ENCODE peak calls at places on chromosomes 13 and 19, in five cellular contexts. N, O, I, B and K are unnamed samples.

GRCh38 chr19:10187315-10187714 is 7.4 kb downstream of the DNMT1 start:
- DNase-seq in N (no peak), O (no peak), I (no peak), B (no peak), K (no peak)

GRCh38 chr19:53808710-53809125 is 15.4 kb downstream of the NLRP12 start:
- DNase-seq in N (no peak), O (no peak), I (peak), B (peak), K (no peak)

GRCh38 chr19:1941146-1942077 is at the start of gene CSNK1G2:
- DNase-seq in N (peak), O (no peak), I (no peak), B (no peak), K (no peak)

GRCh38 chr19:38362076-38362945 is 12.1 kb upstream of the PSMD8 start:
- DNase-seq in N (peak), O (peak), I (no peak), B (peak), K (peak)

GRCh38 chr19:58387338-58388174 is 487 bp downstream of the RPS5 start:
- DNase-seq in N (no peak), O (no peak), I (no peak), B (no peak), K (no peak)

GRCh38 chr13:31207630-31208549 is 8.1 kb downstream of the B3GLCT start:
- DNase-seq in N (no peak), O (no peak), I (peak), B (no peak), K (no peak)

GRCh38 chr13:50592412-50593145 is 250.9 kb downstream of the DLEU7 start:
- DNase-seq in N (no peak), O (no peak), I (peak), B (peak), K (no peak)

GRCh38 chr13:40130871-40131636 is 475.6 kb downstream of the COG6 start:
- DNase-seq in N (no peak), O (no peak), I (no peak), B (peak), K (no peak)

GRCh38 chr13:75702476-75702875 is 66.3 kb downstream of the LMO7 start:
- DNase-seq in N (no peak), O (no peak), I (no peak), B (no peak), K (no peak)

GRCh38 chr19:45767410-45767880 is 1.6 kb downstream of the SIX5 start:
- DNase-seq in N (peak), O (no peak), I (peak), B (peak), K (no peak)

GRCh38 chr19:57406516-57407123 is 4.3 kb upstream of the ZNF17 start:
- DNase-seq in N (peak), O (peak), I (no peak), B (peak), K (peak)

GRCh38 chr19:1663854-1664253 is 11.4 kb upstream of the TCF3 start:
- DNase-seq in N (no peak), O (no peak), I (no peak), B (no peak), K (no peak)

GRCh38 chr19:47427241-47428176 is 8.2 kb upstream of the MEIS3 start:
- DNase-seq in N (peak), O (peak), I (no peak), B (peak), K (peak)

GRCh38 chr13:48858523-48858922 is 117.2 kb upstream of the FNDC3A start:
- DNase-seq in N (no peak), O (no peak), I (no peak), B (no peak), K (no peak)

GRCh38 chr13:50116430-50116973 is 101.3 kb downstream of the KCNRG start:
- DNase-seq in N (no peak), O (no peak), I (no peak), B (peak), K (no peak)

GRCh38 chr19:53463263-53463662 is 4.3 kb upstream of the ZNF813 start:
- DNase-seq in N (peak), O (no peak), I (no peak), B (no peak), K (no peak)

GRCh38 chr13:29106651-29107050 is 286.5 kb downstream of the MTUS2 start:
- DNase-seq in N (no peak), O (no peak), I (no peak), B (no peak), K (no peak)

GRCh38 chr19:54653181-54653809 is 9.5 kb upstream of the LILRB4 start:
- DNase-seq in N (no peak), O (no peak), I (no peak), B (peak), K (no peak)

GRCh38 chr13:100636441-100636840 is 38.2 kb downstream of the TMTC4 start:
- DNase-seq in N (no peak), O (no peak), I (no peak), B (no peak), K (no peak)

GRCh38 chr19:14361824-14362223 is 19.4 kb upstream of the ADGRE5 start:
- DNase-seq in N (no peak), O (peak), I (no peak), B (no peak), K (no peak)

GRCh38 chr13:100269837-100270236 is 180.9 kb downstream of the PCCA start:
- DNase-seq in N (peak), O (no peak), I (peak), B (peak), K (no peak)

GRCh38 chr13:45833663-45834062 is 17.9 kb downstream of the SIAH3 start:
- DNase-seq in N (no peak), O (no peak), I (peak), B (peak), K (no peak)

GRCh38 chr13:51004918-51005460 is 95.4 kb downstream of the RNASEH2B start:
- DNase-seq in N (no peak), O (no peak), I (no peak), B (no peak), K (no peak)

DNA sequence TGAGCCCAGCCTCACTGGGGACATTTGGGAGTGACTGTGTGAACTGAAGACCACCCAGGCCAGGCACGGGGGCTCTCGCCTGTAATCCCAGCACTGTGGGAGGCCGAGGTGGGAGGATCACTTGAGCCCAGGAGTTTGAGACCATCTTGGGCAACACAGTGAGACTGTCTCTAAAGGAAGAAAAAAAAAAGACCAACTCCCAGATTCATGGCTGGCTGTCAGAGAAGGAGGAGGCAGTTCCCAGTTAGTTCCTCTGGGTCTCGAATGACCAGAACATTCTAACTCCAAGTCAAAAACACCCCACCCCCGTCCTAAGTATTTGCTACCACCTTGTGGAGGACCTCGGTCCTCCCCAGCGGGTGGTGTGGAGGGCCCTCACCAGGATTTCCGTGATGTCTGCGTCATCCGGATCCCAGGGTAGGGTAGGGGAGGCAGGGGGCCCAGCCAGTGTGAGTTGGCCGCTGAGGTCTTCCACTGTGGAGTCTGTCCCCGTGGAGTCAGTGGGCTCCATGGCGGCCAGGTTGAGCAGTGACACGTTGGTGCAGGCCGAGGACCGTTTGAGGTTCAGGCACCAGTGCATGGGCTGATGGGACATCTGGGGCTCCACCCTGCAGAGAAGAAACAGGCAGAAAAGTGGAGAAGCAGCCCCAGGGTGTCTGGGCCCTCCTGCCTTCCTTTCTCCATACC is 1.3 kb downstream of the TSKS start:
- DNase-seq in N (no peak), O (no peak), I (no peak), B (no peak), K (no peak)
- TF ChIP-seq CTCF in N (no peak), O (no peak), I (peak), B (no peak), K (no peak)

GRCh38 chr13:113820813-113821651 is 42.8 kb downstream of the GAS6 start:
- DNase-seq in N (no peak), O (no peak), I (peak), B (peak), K (no peak)
- TF ChIP-seq CTCF in N (no peak), O (no peak), I (no peak), B (no peak), K (no peak)

DNA sequence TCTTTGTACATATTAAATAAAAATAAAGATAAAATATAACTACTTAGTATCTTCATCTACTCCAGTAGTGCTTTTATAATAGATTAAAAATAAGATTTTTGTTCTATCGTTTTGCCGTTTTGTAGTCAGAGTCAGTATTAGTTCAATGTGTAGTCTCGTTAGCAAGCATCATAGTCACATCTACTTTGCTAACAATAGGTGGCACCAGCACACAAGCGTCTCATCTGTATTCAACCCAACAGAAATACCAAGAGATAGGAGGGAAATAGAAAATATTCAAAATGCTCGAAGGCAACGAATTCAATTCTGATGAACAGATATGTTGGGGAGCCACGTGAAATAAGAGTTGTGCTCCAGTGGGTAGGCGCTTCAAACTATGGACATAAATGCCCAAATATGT is 21.4 kb upstream of the MICU2 start:
- DNase-seq in N (no peak), O (no peak), I (no peak), B (peak), K (no peak)
- TF ChIP-seq CTCF in N (peak), O (peak), I (peak), B (peak), K (peak)

DNA sequence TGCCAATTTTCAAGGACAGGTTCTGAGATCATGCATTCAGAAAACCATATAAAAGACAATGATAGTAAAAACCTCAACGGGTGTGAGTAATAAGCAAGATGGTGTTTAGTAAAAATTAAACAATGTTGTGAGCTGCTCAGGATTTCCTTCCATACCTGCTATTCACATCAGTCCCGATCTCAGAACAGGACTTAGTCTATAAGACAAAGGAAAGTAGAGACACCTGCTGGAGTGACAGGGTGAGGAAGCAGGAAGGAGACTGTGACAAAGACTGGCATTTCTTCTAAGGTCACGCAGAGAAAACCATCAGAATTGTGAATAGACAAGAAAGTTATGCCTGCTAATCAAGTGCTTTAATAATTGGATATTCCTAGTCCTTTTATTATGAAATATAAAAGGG is 648.0 kb downstream of the DACH1 start:
- DNase-seq in N (no peak), O (no peak), I (no peak), B (peak), K (no peak)
- TF ChIP-seq CTCF in N (no peak), O (no peak), I (no peak), B (peak), K (peak)

DNA sequence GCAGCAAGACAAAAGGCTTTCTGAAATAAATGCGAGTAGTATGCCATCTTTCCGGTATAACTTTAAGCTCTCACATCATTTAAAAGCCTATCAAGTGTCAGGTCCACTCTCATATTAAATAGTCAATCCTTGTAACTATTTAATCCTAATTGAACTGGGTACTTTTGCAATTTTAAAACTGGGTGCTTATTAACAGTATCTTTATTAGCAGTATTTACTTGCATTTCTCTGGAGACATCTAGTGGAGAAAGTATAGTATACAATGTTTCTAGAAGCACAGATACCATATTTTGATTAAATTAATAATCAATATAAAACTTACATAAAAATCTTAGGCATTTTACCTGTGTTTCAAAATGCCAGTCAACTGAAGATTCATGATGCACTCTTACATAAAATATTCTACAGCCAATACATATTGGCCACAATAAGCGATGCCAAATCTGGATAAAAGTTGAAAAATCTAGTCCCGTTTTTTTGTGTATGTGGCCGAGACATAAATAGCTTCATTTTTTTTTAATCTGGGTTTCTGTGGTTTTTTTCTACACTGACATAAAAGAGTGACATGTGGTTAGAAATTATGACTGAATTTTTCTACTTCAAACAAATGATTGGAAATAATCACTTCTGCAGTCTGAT is 4.3 kb upstream of the POSTN start:
- DNase-seq in N (no peak), O (no peak), I (peak), B (peak), K (no peak)
- TF ChIP-seq CTCF in N (no peak), O (no peak), I (peak), B (peak), K (peak)

DNA sequence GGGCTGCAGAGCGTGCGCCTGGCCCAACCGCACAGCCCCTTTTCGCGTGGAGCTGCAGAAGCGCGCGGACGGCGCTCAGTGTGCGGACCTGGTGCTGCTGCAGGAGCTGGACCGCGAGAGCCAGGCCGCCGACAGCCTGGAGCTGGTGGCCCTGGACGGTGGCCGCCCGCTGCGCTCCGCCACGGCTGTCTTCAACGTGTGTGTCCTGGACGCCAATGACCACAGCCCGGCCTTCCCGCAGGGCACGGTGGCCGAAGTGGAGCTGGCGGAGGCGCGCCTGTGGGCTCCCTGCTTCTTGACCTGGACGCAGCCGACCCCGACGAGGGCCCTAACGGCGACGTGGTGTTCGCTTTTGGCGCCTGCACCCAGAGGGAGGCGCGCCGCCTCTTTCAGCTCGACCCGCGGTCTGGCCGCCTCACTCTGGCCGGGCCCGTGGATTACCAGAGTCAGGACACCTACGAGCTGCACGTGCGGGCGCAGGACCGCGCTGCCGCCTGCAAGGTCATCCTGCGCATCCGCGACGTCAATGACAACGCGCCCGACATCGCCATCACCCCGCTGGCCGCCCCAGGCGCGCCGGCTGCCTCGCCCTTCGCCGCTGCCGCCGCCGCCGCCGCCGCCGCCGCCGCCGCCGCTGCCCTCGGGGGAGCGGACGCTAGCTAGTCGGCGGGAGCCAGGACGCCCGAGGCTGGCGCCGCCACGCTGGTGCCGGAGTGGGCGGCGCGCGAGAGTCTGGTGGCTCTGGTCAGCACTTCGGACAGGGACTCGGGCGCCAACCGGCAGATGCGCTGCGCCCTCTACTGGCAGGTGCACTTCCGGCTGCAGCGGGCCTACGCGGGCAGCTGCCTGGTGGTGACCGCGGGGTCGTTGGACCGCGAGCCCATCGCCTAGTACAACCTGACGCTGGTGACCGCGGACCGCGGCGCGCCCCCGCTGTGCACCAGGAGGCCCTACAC is 172.2 kb downstream of the OLFM4 start:
- DNase-seq in N (peak), O (no peak), I (no peak), B (no peak), K (peak)
- TF ChIP-seq CTCF in N (peak), O (no peak), I (peak), B (peak), K (peak)

DNA sequence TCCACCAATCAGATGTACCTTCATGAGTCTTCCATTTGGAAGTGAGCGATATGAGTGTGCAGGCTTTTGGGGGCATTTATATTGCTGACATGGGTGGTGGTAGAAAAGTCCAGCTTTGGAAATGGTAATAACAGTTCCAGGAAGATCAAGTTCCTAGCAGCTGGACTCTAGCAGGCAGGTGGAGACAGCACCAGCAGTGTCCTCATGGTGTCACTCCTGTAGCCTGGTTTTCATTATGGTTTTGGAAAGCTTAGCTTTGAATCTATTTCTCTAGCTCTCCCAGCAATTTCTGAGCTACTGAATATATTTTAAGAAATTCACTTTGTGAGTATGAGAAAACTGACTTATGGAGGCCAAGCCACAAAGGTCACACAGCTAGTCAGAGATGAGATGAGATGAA is 523.2 kb upstream of the HTR2A start:
- DNase-seq in N (no peak), O (no peak), I (no peak), B (no peak), K (no peak)
- TF ChIP-seq CTCF in N (no peak), O (no peak), I (no peak), B (no peak), K (no peak)

DNA sequence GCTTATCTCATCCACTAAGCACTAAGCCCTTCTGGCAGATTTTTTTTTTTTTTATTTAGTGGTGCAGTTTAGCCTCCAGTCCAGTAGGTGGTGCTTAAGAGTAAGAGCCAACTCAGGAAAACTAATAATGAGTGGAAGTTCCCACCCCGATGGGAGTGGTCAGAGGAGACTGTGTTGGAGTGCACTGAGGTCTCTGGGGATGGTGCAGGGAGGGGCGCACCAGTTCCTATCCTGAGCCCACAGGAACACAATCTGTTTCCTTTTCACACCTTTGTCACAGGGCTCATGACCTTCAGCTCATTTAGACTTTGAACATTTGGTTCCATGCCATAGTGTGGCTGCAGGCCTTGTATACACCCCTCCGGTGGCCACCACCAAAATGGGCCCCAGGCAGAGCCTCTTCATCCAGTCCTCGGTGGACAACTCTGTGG is 367.4 kb downstream of the SPRY2 start:
- DNase-seq in N (no peak), O (no peak), I (no peak), B (no peak), K (no peak)
- TF ChIP-seq CTCF in N (no peak), O (no peak), I (peak), B (peak), K (peak)